ENCODE peak calls at places on chromosomes 12 and 14, in four cellular contexts. Q is cardiac muscle cell, W is heart left ventricle, C is uterus. I is an unnamed sample.

GRCh38 chr12:47189753-47190152 is 110.0 kb upstream of the AMIGO2 start:
- DNase-seq in Q (peak; percentile 38), W (no peak), C (no peak), I (no peak)

GRCh38 chr12:56522486-56523193 is 1.0 kb downstream of the RBMS2 start:
- DNase-seq in Q (peak; percentile 32), W (no peak), C (no peak), I (no peak)

GRCh38 chr12:8699714-8700113 is 1.9 kb downstream of the RIMKLB start:
- DNase-seq in Q (no peak), W (no peak), C (no peak), I (no peak)

GRCh38 chr12:52370906-52371608 is 3.8 kb upstream of the KRT85 start:
- DNase-seq in Q (peak; percentile 87), W (no peak), C (peak; percentile 76), I (peak; percentile 63)

GRCh38 chr12:2352203-2352602 is 299.4 kb downstream of the CACNA1C start:
- DNase-seq in Q (no peak), W (no peak), C (no peak), I (no peak)

GRCh38 chr12:123900898-123901376 is 71.7 kb downstream of the CCDC92 start:
- DNase-seq in Q (peak; percentile 18), W (no peak), C (no peak), I (no peak)

GRCh38 chr12:123762715-123763052 is 583 bp downstream of the DNAH10 start:
- DNase-seq in Q (no peak), W (no peak), C (no peak), I (no peak)

GRCh38 chr14:98853063-98853729 is 418.8 kb downstream of the BCL11B start:
- DNase-seq in Q (no peak), W (no peak), C (no peak), I (no peak)

GRCh38 chr12:92537235-92537960 is 165.4 kb upstream of the PLEKHG7 start:
- DNase-seq in Q (no peak), W (no peak), C (no peak), I (no peak)

GRCh38 chr12:105084251-105085250 is at the start of gene ALDH1L2:
- DNase-seq in Q (peak; percentile 96), W (peak; percentile 91), C (peak; percentile 84), I (peak; percentile 73)

GRCh38 chr14:24063263-24063836 is 8.0 kb upstream of the CPNE6 start:
- DNase-seq in Q (no peak), W (no peak), C (no peak), I (no peak)

GRCh38 chr12:6383572-6384498 is at the start of gene LTBR:
- DNase-seq in Q (peak; percentile 99), W (peak; percentile 98), C (peak; percentile 97), I (peak; percentile 97)

GRCh38 chr14:100893228-100893601 is 10.3 kb downstream of the RTL1 start:
- DNase-seq in Q (no peak), W (no peak), C (no peak), I (no peak)

GRCh38 chr14:42090122-42090521 is 483.4 kb downstream of the LRFN5 start:
- DNase-seq in Q (no peak), W (no peak), C (no peak), I (no peak)

GRCh38 chr14:94298130-94298529 is 5.1 kb upstream of the SERPINA10 start:
- DNase-seq in Q (no peak), W (no peak), C (no peak), I (no peak)

GRCh38 chr12:86230516-86231146 is 25.6 kb downstream of the MGAT4C start:
- DNase-seq in Q (peak; percentile 35), W (no peak), C (no peak), I (no peak)

GRCh38 chr12:117966511-117966910 is 2.3 kb downstream of the KSR2 start:
- DNase-seq in Q (no peak), W (no peak), C (no peak), I (no peak)

GRCh38 chr12:9940370-9940769 is 8.2 kb upstream of the CLEC2A start:
- DNase-seq in Q (peak; percentile 7), W (no peak), C (no peak), I (no peak)

GRCh38 chr12:92608418-92609091 is 94.2 kb upstream of the PLEKHG7 start:
- DNase-seq in Q (peak; percentile 63), W (no peak), C (no peak), I (no peak)

GRCh38 chr14:101929946-101930345 is 34.4 kb upstream of the DYNC1H1 start:
- DNase-seq in Q (no peak), W (no peak), C (no peak), I (no peak)

GRCh38 chr12:132788375-132789098 is 26.9 kb upstream of the ANKLE2 start:
- DNase-seq in Q (no peak), W (no peak), C (no peak), I (no peak)

GRCh38 chr12:119601877-119602536 is 8.4 kb downstream of the TMEM233 start:
- DNase-seq in Q (no peak), W (no peak), C (no peak), I (peak; percentile 56)

GRCh38 chr14:58712357-58712756 is 74.6 kb downstream of the DACT1 start:
- DNase-seq in Q (peak; percentile 46), W (no peak), C (no peak), I (no peak)

GRCh38 chr12:7101047-7101693 is 7.8 kb downstream of the C1RL start:
- DNase-seq in Q (peak; percentile 29), W (no peak), C (no peak), I (no peak)

DNA sequence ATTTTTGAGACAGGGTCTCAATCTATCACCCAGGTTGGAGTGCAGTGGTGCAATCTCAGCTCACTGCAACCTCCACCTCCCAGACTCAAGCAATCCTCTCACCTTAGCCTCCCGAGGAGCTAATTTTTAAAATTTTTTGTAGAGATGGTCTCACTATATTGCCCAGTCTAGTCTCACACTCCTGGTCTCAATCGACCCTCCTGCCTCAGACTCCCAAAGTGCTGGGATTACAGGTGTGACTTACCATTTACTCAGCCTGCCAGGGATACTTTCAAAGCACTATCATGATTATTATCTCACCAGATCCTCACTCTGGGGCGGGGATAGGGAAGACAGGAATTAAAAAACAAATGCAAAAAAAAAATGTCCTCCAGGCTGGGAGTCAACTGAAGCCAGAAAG is 74.1 kb downstream of the IRF2BPL start:
- DNase-seq in Q (no peak), W (no peak), C (no peak), I (no peak)
- H3K4me1 ChIP-seq in Q (peaks cover 33% of the 10 kb centered on the region), W (peaks cover 50% of the 10 kb centered on the region), C (no peaks in the 10 kb centered on the region), I (peaks cover 55% of the 10 kb centered on the region)

GRCh38 chr14:77603031-77603430 is 13.4 kb downstream of the SPTLC2 start:
- DNase-seq in Q (no peak), W (no peak), C (no peak), I (no peak)

GRCh38 chr14:77599894-77600293 is 16.5 kb downstream of the SPTLC2 start:
- DNase-seq in Q (no peak), W (no peak), C (no peak), I (no peak)

GRCh38 chr14:77601846-77602609 is 14.4 kb downstream of the SPTLC2 start:
- DNase-seq in Q (no peak), W (no peak), C (no peak), I (no peak)

GRCh38 chr14:77605392-77605978 is 11.0 kb downstream of the SPTLC2 start:
- DNase-seq in Q (no peak), W (no peak), C (no peak), I (no peak)

GRCh38 chr14:77603654-77604270 is 12.7 kb downstream of the SPTLC2 start:
- DNase-seq in Q (peak; percentile 60), W (peak; percentile 65), C (no peak), I (no peak)
- TF ChIP-seq CTCF in Q (peak; percentile 46), W (no peak), C (no peak), I (no peak)

GRCh38 chr14:75604979-75605825 is 26.8 kb downstream of the FLVCR2 start:
- DNase-seq in Q (peak; percentile 82), W (no peak), C (no peak), I (no peak)

GRCh38 chr14:75607842-75608640 is 29.6 kb downstream of the FLVCR2 start:
- DNase-seq in Q (no peak), W (no peak), C (no peak), I (no peak)

GRCh38 chr14:75602527-75602926 is 24.1 kb downstream of the FLVCR2 start:
- DNase-seq in Q (no peak), W (no peak), C (no peak), I (no peak)

GRCh38 chr14:75607044-75607443 is 28.6 kb downstream of the FLVCR2 start:
- DNase-seq in Q (no peak), W (no peak), C (no peak), I (no peak)

DNA sequence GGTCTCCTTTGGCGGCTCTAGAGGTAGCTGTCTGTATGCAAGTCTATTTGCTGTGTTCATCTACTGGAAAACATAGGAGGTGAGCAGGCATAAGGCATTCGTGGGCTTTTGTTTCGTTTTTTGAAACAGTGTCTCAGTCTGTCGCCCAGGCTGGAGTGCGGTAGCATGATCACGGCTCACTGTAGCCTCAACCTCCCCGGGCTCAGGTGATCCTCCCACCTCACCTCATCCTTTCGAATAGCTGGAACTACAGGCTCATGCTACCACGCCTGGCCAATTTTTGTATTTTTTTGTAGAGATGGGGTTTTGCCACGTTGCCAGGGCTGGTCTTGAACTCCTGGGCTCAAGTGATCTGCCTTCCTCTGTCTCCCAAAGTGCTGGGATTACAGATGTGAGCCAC is 27.5 kb downstream of the FLVCR2 start:
- DNase-seq in Q (no peak), W (no peak), C (no peak), I (no peak)
- H3K27ac ChIP-seq in Q (no peak overlapping the region), W (no peak overlapping the region), C (no peak overlapping the region), I (no peak overlapping the region)

GRCh38 chr12:75481774-75482173 is 1.2 kb downstream of the GLIPR1 start:
- DNase-seq in Q (peak; percentile 88), W (no peak), C (peak; percentile 22), I (no peak)

GRCh38 chr12:75480469-75480949 is at the start of gene GLIPR1:
- DNase-seq in Q (peak; percentile 98), W (peak; percentile 81), C (peak; percentile 84), I (peak; percentile 27)

GRCh38 chr12:75478395-75478794 is 2.2 kb upstream of the GLIPR1 start:
- DNase-seq in Q (peak; percentile 87), W (no peak), C (no peak), I (no peak)

GRCh38 chr12:75481013-75481705 is 604 bp downstream of the GLIPR1 start:
- DNase-seq in Q (peak; percentile 59), W (no peak), C (no peak), I (no peak)

GRCh38 chr12:75479963-75480461 is 543 bp upstream of the GLIPR1 start:
- DNase-seq in Q (peak; percentile 69), W (no peak), C (no peak), I (no peak)
- H3K4me1 ChIP-seq in Q (no peaks in the 10 kb centered on the region), W (no peaks in the 10 kb centered on the region), C (no peaks in the 10 kb centered on the region), I (peaks cover 6% of the 10 kb centered on the region)

DNA sequence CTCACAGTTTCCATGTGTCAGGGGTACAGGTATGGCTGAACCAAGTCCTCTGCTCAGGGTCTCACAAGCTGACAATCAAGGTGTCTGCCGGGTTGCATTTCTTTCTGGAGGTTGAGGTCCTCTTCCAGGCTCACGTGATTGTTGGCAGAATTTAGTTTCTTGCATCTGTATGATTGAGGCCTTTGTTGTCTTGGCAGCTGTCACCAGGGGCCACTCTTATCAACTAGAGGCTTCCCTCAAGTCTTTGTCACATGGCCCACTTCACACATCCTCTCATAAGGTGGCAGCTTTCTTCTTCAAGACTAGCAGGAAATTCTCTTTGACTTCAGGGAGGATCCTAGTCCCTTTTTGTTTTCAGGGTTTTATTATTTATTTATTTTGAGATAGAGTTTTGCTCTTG is 46.0 kb upstream of the FOS start:
- DNase-seq in Q (no peak), W (no peak), C (no peak), I (no peak)
- TF ChIP-seq CTCF in Q (no peak), W (no peak), C (no peak), I (no peak)

GRCh38 chr14:89644641-89645040 is 227.6 kb upstream of the FOXN3 start:
- DNase-seq in Q (no peak), W (no peak), C (no peak), I (no peak)
- H3K27ac ChIP-seq in Q (no peak overlapping the region), W (no peak overlapping the region), C (no peak overlapping the region), I (no peak overlapping the region)

GRCh38 chr12:99736760-99737159 is 89.2 kb downstream of the GARIN6 start:
- DNase-seq in Q (no peak), W (no peak), C (no peak), I (no peak)

GRCh38 chr12:99732121-99732520 is 84.6 kb downstream of the GARIN6 start:
- DNase-seq in Q (no peak), W (no peak), C (no peak), I (no peak)
- H3K4me1 ChIP-seq in Q (no peaks in the 10 kb centered on the region), W (no peaks in the 10 kb centered on the region), C (no peaks in the 10 kb centered on the region), I (no peaks in the 10 kb centered on the region)

I was measured in gastrocnemius medialis.